ENCODE peak calls at places on chromosomes 5 and 9, in four cellular contexts. G, I, F and K are unnamed samples.

GRCh38 chr9:34701769-34702736 is 7.9 kb downstream of the CCL21 start:
- DNase-seq in F (peak; percentile 75), G (peak; percentile 83), I (peak; percentile 92), K (peak; percentile 84)

GRCh38 chr5:154189256-154189818 is 1.2 kb upstream of the GALNT10 start:
- DNase-seq in I (peak; percentile 28), F (no peak), G (peak; percentile 62), K (peak; percentile 47)

GRCh38 chr5:76384189-76384588 is 18.9 kb upstream of the IQGAP2 start:
- DNase-seq in G (peak; percentile 35), F (no peak), I (no peak), K (no peak)

GRCh38 chr5:54883374-54884194 is 101.8 kb downstream of the ESM1 start:
- DNase-seq in F (no peak), I (peak; percentile 80), G (peak; percentile 60), K (no peak)

GRCh38 chr5:55547792-55548191 is 13.0 kb upstream of the PLPP1 start:
- DNase-seq in G (no peak), I (no peak), F (no peak), K (no peak)

GRCh38 chr9:111961011-111961410 is 64.4 kb downstream of the UGCG start:
- DNase-seq in F (no peak), G (no peak), I (no peak), K (no peak)

GRCh38 chr5:65984098-65984885 is 57.9 kb downstream of the ERBIN start:
- DNase-seq in F (no peak), I (no peak), G (no peak), K (peak; percentile 54)

GRCh38 chr5:174723315-174723978 is 935 bp upstream of the MSX2 start:
- DNase-seq in G (no peak), I (no peak), F (no peak), K (no peak)

GRCh38 chr9:129384138-129384886 is 206.3 kb upstream of the IER5L start:
- DNase-seq in F (no peak), I (no peak), G (no peak), K (no peak)

GRCh38 chr9:97959585-97959984 is 21.6 kb upstream of the HEMGN start:
- DNase-seq in F (no peak), I (no peak), G (no peak), K (no peak)

GRCh38 chr9:135482015-135482754 is 2.6 kb downstream of the PPP1R26 start:
- DNase-seq in G (no peak), I (no peak), F (no peak), K (no peak)

GRCh38 chr9:135478858-135479468 is 619 bp upstream of the PPP1R26 start:
- DNase-seq in G (peak; percentile 76), I (peak; percentile 69), F (no peak), K (no peak)

GRCh38 chr9:135480942-135481315 is 1.3 kb downstream of the PPP1R26 start:
- DNase-seq in G (no peak), I (no peak), F (no peak), K (no peak)

GRCh38 chr9:135479469-135480052 is at the start of gene PPP1R26:
- DNase-seq in G (peak; percentile 66), F (no peak), I (peak; percentile 41), K (no peak)

GRCh38 chr9:135480071-135480941 is 724 bp downstream of the PPP1R26 start:
- DNase-seq in G (peak; percentile 50), F (no peak), I (peak; percentile 58), K (peak; percentile 31)
- TF ChIP-seq POLR2A in G (peak; percentile 27), F (no peak), I (no peak), K (no peak)

GRCh38 chr9:125143377-125144090 is at the start of gene SCAI:
- DNase-seq in I (peak; percentile 100), F (peak; percentile 96), G (peak; percentile 100), K (peak; percentile 99)
- TF ChIP-seq POLR2A in I (no peak), F (no peak), G (peak; percentile 81), K (peak; percentile 31)

GRCh38 chr5:53874409-53874808 is 314.0 kb downstream of the NDUFS4 start:
- DNase-seq in G (no peak), F (no peak), I (no peak), K (peak; percentile 37)
- TF ChIP-seq POLR2A in G (no peak), F (no peak), I (no peak), K (no peak)

GRCh38 chr9:21856301-21857094 is 54.1 kb downstream of the MTAP start:
- DNase-seq in G (no peak), F (no peak), I (no peak), K (no peak)

GRCh38 chr9:21853414-21853813 is 51.0 kb downstream of the MTAP start:
- DNase-seq in F (no peak), G (no peak), I (no peak), K (no peak)

GRCh38 chr9:21854119-21854518 is 51.7 kb downstream of the MTAP start:
- DNase-seq in G (no peak), F (no peak), I (no peak), K (no peak)

GRCh38 chr9:21852751-21853150 is 50.3 kb downstream of the MTAP start:
- DNase-seq in I (no peak), F (no peak), G (no peak), K (no peak)

DNA sequence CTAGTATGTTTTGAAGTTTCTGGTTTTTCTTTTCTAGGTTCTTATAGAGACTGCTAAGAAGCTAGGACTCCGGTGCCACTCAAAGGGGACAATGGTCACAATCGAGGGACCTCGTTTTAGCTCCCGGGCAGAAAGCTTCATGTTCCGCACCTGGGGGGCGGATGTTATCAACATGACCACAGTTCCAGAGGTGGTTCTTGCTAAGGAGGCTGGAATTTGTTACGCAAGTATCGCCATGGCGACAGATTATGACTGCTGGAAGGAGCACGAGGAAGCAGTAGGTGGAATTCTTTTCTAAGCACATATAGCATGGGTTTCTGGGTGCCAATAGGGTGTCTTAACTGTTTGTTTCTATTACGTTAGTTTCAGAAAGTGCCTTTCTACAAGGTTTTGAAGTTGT is 52.2 kb downstream of the MTAP start:
- DNase-seq in G (no peak), F (no peak), I (no peak), K (no peak)
- TF ChIP-seq POLR2A in G (no peak), F (no peak), I (no peak), K (no peak)

GRCh38 chr5:1832511-1833250 is 31.5 kb downstream of the NDUFS6 start:
- DNase-seq in F (no peak), G (no peak), I (no peak), K (no peak)

GRCh38 chr5:1833264-1834021 is 32.2 kb downstream of the NDUFS6 start:
- DNase-seq in G (no peak), F (no peak), I (no peak), K (no peak)

GRCh38 chr5:1835431-1835830 is 34.2 kb downstream of the NDUFS6 start:
- DNase-seq in I (no peak), G (no peak), F (no peak), K (no peak)

GRCh38 chr5:1834721-1835425 is 33.7 kb downstream of the NDUFS6 start:
- DNase-seq in I (no peak), F (no peak), G (no peak), K (no peak)

GRCh38 chr5:1834022-1834551 is 32.9 kb downstream of the NDUFS6 start:
- DNase-seq in G (no peak), I (no peak), F (no peak), K (no peak)
- TF ChIP-seq POLR2A in G (no peak), I (no peak), F (no peak), K (no peak)

GRCh38 chr9:18245911-18246310 is 228.0 kb upstream of the ADAMTSL1 start:
- DNase-seq in G (no peak), F (no peak), I (no peak), K (no peak)
- TF ChIP-seq POLR2A in G (no peak), F (no peak), I (no peak), K (no peak)

GRCh38 chr9:106916491-106917235 is 53.7 kb downstream of the ZNF462 start:
- DNase-seq in F (no peak), G (peak; percentile 83), I (peak; percentile 72), K (no peak)
- TF ChIP-seq POLR2A in F (no peak), G (peak; percentile 43), I (no peak), K (no peak)

DNA sequence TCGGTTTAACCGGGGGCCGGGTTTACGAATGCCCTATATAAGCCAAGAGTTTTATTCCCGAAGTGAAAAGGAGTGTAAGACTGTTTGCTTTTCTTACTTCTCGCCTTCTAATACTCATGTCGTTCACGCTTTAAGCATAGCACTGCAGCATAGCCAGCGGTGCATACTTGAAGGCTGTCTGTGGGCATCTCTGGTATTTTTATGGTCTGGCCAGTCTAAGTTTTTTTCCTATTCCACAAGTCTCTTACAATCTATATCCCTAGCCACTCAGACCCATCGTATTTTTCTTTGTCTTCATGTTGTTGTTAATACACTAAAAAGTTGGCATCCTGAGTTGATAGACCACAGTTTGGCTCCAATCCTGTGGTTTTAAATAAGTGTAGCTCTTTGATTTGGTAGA is 1.3 kb downstream of the UHRF2 start:
- DNase-seq in G (peak; percentile 17), I (no peak), F (no peak), K (peak; percentile 52)
- TF ChIP-seq POLR2A in G (no peak), I (no peak), F (no peak), K (no peak)

GRCh38 chr5:142769793-142770649 is at the start of gene ARHGAP26:
- DNase-seq in G (peak; percentile 98), F (peak; percentile 92), I (peak; percentile 99), K (peak; percentile 93)
- TF ChIP-seq POLR2A in G (peak; percentile 100), F (no peak), I (peak; percentile 100), K (peak; percentile 51)